ENCODE peak calls at places on chromosomes 11 and 22, in ten cellular contexts. One of them, this sample, is unnamed.

GRCh38 chr22:20918663-20919220 is 1.5 kb downstream of the CRKL start:
- DNase-seq in mucosa of descending colon: no peak
- DNase-seq in choroid plexus epithelial cell: no peak
- DNase-seq in HL-60: no peak
- DNase-seq in hepatocyte: peak; percentile 19
- DNase-seq in mucosa of gallbladder: no peak
- DNase-seq in AG08395: no peak
- DNase-seq in activated T-helper 1 cell treated with Interleukin-2 at 50 U/mL for 16 hours: no peak
- DNase-seq in Calu3: no peak
- DNase-seq in C1 segment of cervical spinal cord: no peak
- DNase-seq in this sample: no peak

GRCh38 chr22:19723165-19723989 is at the start of gene GP1BB:
- DNase-seq in mucosa of descending colon: no peak
- DNase-seq in choroid plexus epithelial cell: peak; percentile 18
- DNase-seq in HL-60: peak; percentile 54
- DNase-seq in hepatocyte: peak; percentile 72
- DNase-seq in mucosa of gallbladder: no peak
- DNase-seq in AG08395: no peak
- DNase-seq in activated T-helper 1 cell treated with Interleukin-2 at 50 U/mL for 16 hours: no peak
- DNase-seq in Calu3: peak; percentile 60
- DNase-seq in C1 segment of cervical spinal cord: no peak
- DNase-seq in this sample: no peak

GRCh38 chr11:2989551-2989950 is 2.6 kb downstream of the NAP1L4 start:
- DNase-seq in mucosa of descending colon: no peak
- DNase-seq in choroid plexus epithelial cell: no peak
- DNase-seq in HL-60: no peak
- DNase-seq in hepatocyte: no peak
- DNase-seq in mucosa of gallbladder: no peak
- DNase-seq in AG08395: no peak
- DNase-seq in activated T-helper 1 cell treated with Interleukin-2 at 50 U/mL for 16 hours: no peak
- DNase-seq in Calu3: no peak
- DNase-seq in C1 segment of cervical spinal cord: no peak
- DNase-seq in this sample: no peak

GRCh38 chr22:50104149-50104548 is 14.3 kb downstream of the MOV10L1 start:
- DNase-seq in mucosa of descending colon: no peak
- DNase-seq in choroid plexus epithelial cell: peak; percentile 46
- DNase-seq in HL-60: no peak
- DNase-seq in hepatocyte: no peak
- DNase-seq in mucosa of gallbladder: no peak
- DNase-seq in AG08395: no peak
- DNase-seq in activated T-helper 1 cell treated with Interleukin-2 at 50 U/mL for 16 hours: no peak
- DNase-seq in Calu3: no peak
- DNase-seq in C1 segment of cervical spinal cord: no peak
- DNase-seq in this sample: no peak

GRCh38 chr11:128624269-128625170 is 37.2 kb upstream of the ETS1 start:
- DNase-seq in mucosa of descending colon: peak; percentile 74
- DNase-seq in choroid plexus epithelial cell: no peak
- DNase-seq in HL-60: peak; percentile 72
- DNase-seq in hepatocyte: no peak
- DNase-seq in mucosa of gallbladder: no peak
- DNase-seq in AG08395: no peak
- DNase-seq in activated T-helper 1 cell treated with Interleukin-2 at 50 U/mL for 16 hours: peak; percentile 44
- DNase-seq in Calu3: no peak
- DNase-seq in C1 segment of cervical spinal cord: no peak
- DNase-seq in this sample: no peak

GRCh38 chr11:128497057-128497957 is 90.1 kb downstream of the ETS1 start:
- DNase-seq in mucosa of descending colon: no peak
- DNase-seq in choroid plexus epithelial cell: peak; percentile 98
- DNase-seq in HL-60: no peak
- DNase-seq in hepatocyte: peak; percentile 73
- DNase-seq in mucosa of gallbladder: no peak
- DNase-seq in AG08395: peak; percentile 82
- DNase-seq in activated T-helper 1 cell treated with Interleukin-2 at 50 U/mL for 16 hours: no peak
- DNase-seq in Calu3: peak; percentile 59
- DNase-seq in C1 segment of cervical spinal cord: no peak
- DNase-seq in this sample: peak; percentile 99

GRCh38 chr11:38693306-38693705 is 2095.3 kb upstream of the RAG2 start:
- DNase-seq in mucosa of descending colon: no peak
- DNase-seq in choroid plexus epithelial cell: no peak
- DNase-seq in HL-60: no peak
- DNase-seq in hepatocyte: no peak
- DNase-seq in mucosa of gallbladder: no peak
- DNase-seq in AG08395: no peak
- DNase-seq in activated T-helper 1 cell treated with Interleukin-2 at 50 U/mL for 16 hours: no peak
- DNase-seq in Calu3: no peak
- DNase-seq in C1 segment of cervical spinal cord: no peak
- DNase-seq in this sample: no peak

GRCh38 chr11:106956887-106957505 is 61.3 kb downstream of the GUCY1A2 start:
- DNase-seq in mucosa of descending colon: no peak
- DNase-seq in choroid plexus epithelial cell: no peak
- DNase-seq in HL-60: no peak
- DNase-seq in hepatocyte: no peak
- DNase-seq in mucosa of gallbladder: no peak
- DNase-seq in AG08395: no peak
- DNase-seq in activated T-helper 1 cell treated with Interleukin-2 at 50 U/mL for 16 hours: no peak
- DNase-seq in Calu3: no peak
- DNase-seq in C1 segment of cervical spinal cord: no peak
- DNase-seq in this sample: no peak

GRCh38 chr11:29333993-29334780 is 682.6 kb downstream of the KCNA4 start:
- DNase-seq in mucosa of descending colon: no peak
- DNase-seq in choroid plexus epithelial cell: peak; percentile 84
- DNase-seq in HL-60: no peak
- DNase-seq in hepatocyte: peak; percentile 55
- DNase-seq in mucosa of gallbladder: peak; percentile 15
- DNase-seq in AG08395: peak; percentile 61
- DNase-seq in activated T-helper 1 cell treated with Interleukin-2 at 50 U/mL for 16 hours: no peak
- DNase-seq in Calu3: peak; percentile 10
- DNase-seq in C1 segment of cervical spinal cord: no peak
- DNase-seq in this sample: peak; percentile 88

GRCh38 chr22:49368976-49369725 is 458.5 kb downstream of the BRD1 start:
- DNase-seq in mucosa of descending colon: no peak
- DNase-seq in choroid plexus epithelial cell: no peak
- DNase-seq in HL-60: no peak
- DNase-seq in hepatocyte: peak; percentile 5
- DNase-seq in mucosa of gallbladder: peak; percentile 8
- DNase-seq in AG08395: no peak
- DNase-seq in activated T-helper 1 cell treated with Interleukin-2 at 50 U/mL for 16 hours: no peak
- DNase-seq in Calu3: no peak
- DNase-seq in C1 segment of cervical spinal cord: no peak
- DNase-seq in this sample: no peak

GRCh38 chr11:66543263-66544107 is 2.4 kb downstream of the ZDHHC24 start:
- DNase-seq in mucosa of descending colon: peak; percentile 85
- DNase-seq in choroid plexus epithelial cell: peak; percentile 66
- DNase-seq in HL-60: peak; percentile 64
- DNase-seq in hepatocyte: peak; percentile 70
- DNase-seq in mucosa of gallbladder: peak; percentile 45
- DNase-seq in AG08395: peak; percentile 31
- DNase-seq in activated T-helper 1 cell treated with Interleukin-2 at 50 U/mL for 16 hours: peak; percentile 47
- DNase-seq in Calu3: no peak
- DNase-seq in C1 segment of cervical spinal cord: no peak
- DNase-seq in this sample: peak; percentile 57

GRCh38 chr11:75142714-75143419 is 8.0 kb upstream of the SLCO2B1 start:
- DNase-seq in mucosa of descending colon: peak; percentile 84
- DNase-seq in choroid plexus epithelial cell: peak; percentile 97
- DNase-seq in HL-60: peak; percentile 91
- DNase-seq in hepatocyte: peak; percentile 92
- DNase-seq in mucosa of gallbladder: peak; percentile 76
- DNase-seq in AG08395: peak; percentile 98
- DNase-seq in activated T-helper 1 cell treated with Interleukin-2 at 50 U/mL for 16 hours: peak; percentile 62
- DNase-seq in Calu3: peak; percentile 54
- DNase-seq in C1 segment of cervical spinal cord: no peak
- DNase-seq in this sample: peak; percentile 95

GRCh38 chr22:23537421-23537820 is 42.7 kb downstream of the IGLL1 start:
- DNase-seq in mucosa of descending colon: no peak
- DNase-seq in choroid plexus epithelial cell: peak; percentile 79
- DNase-seq in HL-60: no peak
- DNase-seq in hepatocyte: no peak
- DNase-seq in mucosa of gallbladder: no peak
- DNase-seq in AG08395: no peak
- DNase-seq in activated T-helper 1 cell treated with Interleukin-2 at 50 U/mL for 16 hours: no peak
- DNase-seq in Calu3: no peak
- DNase-seq in C1 segment of cervical spinal cord: no peak
- DNase-seq in this sample: no peak

GRCh38 chr11:6576471-6577373 is 26.7 kb downstream of the RRP8 start:
- DNase-seq in mucosa of descending colon: no peak
- DNase-seq in choroid plexus epithelial cell: peak; percentile 66
- DNase-seq in HL-60: peak; percentile 45
- DNase-seq in hepatocyte: peak; percentile 58
- DNase-seq in mucosa of gallbladder: no peak
- DNase-seq in AG08395: peak; percentile 81
- DNase-seq in activated T-helper 1 cell treated with Interleukin-2 at 50 U/mL for 16 hours: no peak
- DNase-seq in Calu3: no peak
- DNase-seq in C1 segment of cervical spinal cord: peak; percentile 20
- DNase-seq in this sample: peak; percentile 68

GRCh38 chr11:114896594-114896993 is 218.3 kb downstream of the NXPE2 start:
- DNase-seq in mucosa of descending colon: no peak
- DNase-seq in choroid plexus epithelial cell: no peak
- DNase-seq in HL-60: no peak
- DNase-seq in hepatocyte: no peak
- DNase-seq in mucosa of gallbladder: no peak
- DNase-seq in AG08395: no peak
- DNase-seq in activated T-helper 1 cell treated with Interleukin-2 at 50 U/mL for 16 hours: no peak
- DNase-seq in Calu3: no peak
- DNase-seq in C1 segment of cervical spinal cord: no peak
- DNase-seq in this sample: no peak

GRCh38 chr11:44865866-44866272 is 84.8 kb downstream of the TP53I11 start:
- DNase-seq in mucosa of descending colon: no peak
- DNase-seq in choroid plexus epithelial cell: no peak
- DNase-seq in HL-60: no peak
- DNase-seq in hepatocyte: no peak
- DNase-seq in mucosa of gallbladder: peak; percentile 81
- DNase-seq in AG08395: no peak
- DNase-seq in activated T-helper 1 cell treated with Interleukin-2 at 50 U/mL for 16 hours: no peak
- DNase-seq in Calu3: peak; percentile 36
- DNase-seq in C1 segment of cervical spinal cord: no peak
- DNase-seq in this sample: no peak

GRCh38 chr11:2444301-2445106 is at the start of the genes KCNQ1 and TRPM5:
- DNase-seq in mucosa of descending colon: peak; percentile 87
- DNase-seq in choroid plexus epithelial cell: no peak
- DNase-seq in HL-60: no peak
- DNase-seq in hepatocyte: peak; percentile 77
- DNase-seq in mucosa of gallbladder: peak; percentile 69
- DNase-seq in AG08395: no peak
- DNase-seq in activated T-helper 1 cell treated with Interleukin-2 at 50 U/mL for 16 hours: peak; percentile 62
- DNase-seq in Calu3: peak; percentile 89
- DNase-seq in C1 segment of cervical spinal cord: no peak
- DNase-seq in this sample: no peak

GRCh38 chr11:64726211-64726641 is 3.2 kb upstream of the NRXN2 start:
- DNase-seq in mucosa of descending colon: no peak
- DNase-seq in choroid plexus epithelial cell: no peak
- DNase-seq in HL-60: no peak
- DNase-seq in hepatocyte: no peak
- DNase-seq in mucosa of gallbladder: no peak
- DNase-seq in AG08395: no peak
- DNase-seq in activated T-helper 1 cell treated with Interleukin-2 at 50 U/mL for 16 hours: no peak
- DNase-seq in Calu3: no peak
- DNase-seq in C1 segment of cervical spinal cord: no peak
- DNase-seq in this sample: no peak

GRCh38 chr11:117313828-117314768 is 2.0 kb downstream of the BACE1 start:
- DNase-seq in mucosa of descending colon: no peak
- DNase-seq in choroid plexus epithelial cell: no peak
- DNase-seq in HL-60: no peak
- DNase-seq in hepatocyte: no peak
- DNase-seq in mucosa of gallbladder: no peak
- DNase-seq in AG08395: no peak
- DNase-seq in activated T-helper 1 cell treated with Interleukin-2 at 50 U/mL for 16 hours: no peak
- DNase-seq in Calu3: no peak
- DNase-seq in C1 segment of cervical spinal cord: no peak
- DNase-seq in this sample: no peak

GRCh38 chr11:57340228-57340627 is 2.1 kb downstream of the P2RX3 start:
- DNase-seq in mucosa of descending colon: peak; percentile 44
- DNase-seq in choroid plexus epithelial cell: peak; percentile 26
- DNase-seq in HL-60: no peak
- DNase-seq in hepatocyte: peak; percentile 58
- DNase-seq in mucosa of gallbladder: no peak
- DNase-seq in AG08395: no peak
- DNase-seq in activated T-helper 1 cell treated with Interleukin-2 at 50 U/mL for 16 hours: no peak
- DNase-seq in Calu3: no peak
- DNase-seq in C1 segment of cervical spinal cord: no peak
- DNase-seq in this sample: no peak

GRCh38 chr11:68999093-68999747 is 13.8 kb downstream of the MRGPRF start:
- DNase-seq in mucosa of descending colon: no peak
- DNase-seq in choroid plexus epithelial cell: no peak
- DNase-seq in HL-60: no peak
- DNase-seq in hepatocyte: no peak
- DNase-seq in mucosa of gallbladder: no peak
- DNase-seq in AG08395: no peak
- DNase-seq in activated T-helper 1 cell treated with Interleukin-2 at 50 U/mL for 16 hours: no peak
- DNase-seq in Calu3: no peak
- DNase-seq in C1 segment of cervical spinal cord: no peak
- DNase-seq in this sample: no peak

GRCh38 chr22:19117111-19117512 is 5.1 kb downstream of the DGCR2 start:
- DNase-seq in mucosa of descending colon: no peak
- DNase-seq in choroid plexus epithelial cell: no peak
- DNase-seq in HL-60: no peak
- DNase-seq in hepatocyte: peak; percentile 19
- DNase-seq in mucosa of gallbladder: no peak
- DNase-seq in AG08395: no peak
- DNase-seq in activated T-helper 1 cell treated with Interleukin-2 at 50 U/mL for 16 hours: no peak
- DNase-seq in Calu3: no peak
- DNase-seq in C1 segment of cervical spinal cord: no peak
- DNase-seq in this sample: no peak

GRCh38 chr11:46388619-46389449 is 2.7 kb downstream of the CHRM4 start:
- DNase-seq in mucosa of descending colon: no peak
- DNase-seq in choroid plexus epithelial cell: no peak
- DNase-seq in HL-60: no peak
- DNase-seq in hepatocyte: no peak
- DNase-seq in mucosa of gallbladder: no peak
- DNase-seq in AG08395: no peak
- DNase-seq in activated T-helper 1 cell treated with Interleukin-2 at 50 U/mL for 16 hours: no peak
- DNase-seq in Calu3: no peak
- DNase-seq in C1 segment of cervical spinal cord: no peak
- DNase-seq in this sample: no peak

GRCh38 chr11:42239102-42239501 is 779.6 kb upstream of the LRRC4C start:
- DNase-seq in mucosa of descending colon: no peak
- DNase-seq in choroid plexus epithelial cell: no peak
- DNase-seq in HL-60: no peak
- DNase-seq in hepatocyte: peak; percentile 54
- DNase-seq in mucosa of gallbladder: no peak
- DNase-seq in AG08395: peak; percentile 59
- DNase-seq in activated T-helper 1 cell treated with Interleukin-2 at 50 U/mL for 16 hours: no peak
- DNase-seq in Calu3: no peak
- DNase-seq in C1 segment of cervical spinal cord: no peak
- DNase-seq in this sample: no peak

GRCh38 chr11:122176651-122177050 is 60.6 kb upstream of the BLID start:
- DNase-seq in mucosa of descending colon: no peak
- DNase-seq in choroid plexus epithelial cell: no peak
- DNase-seq in HL-60: no peak
- DNase-seq in hepatocyte: no peak
- DNase-seq in mucosa of gallbladder: no peak
- DNase-seq in AG08395: no peak
- DNase-seq in activated T-helper 1 cell treated with Interleukin-2 at 50 U/mL for 16 hours: no peak
- DNase-seq in Calu3: no peak
- DNase-seq in C1 segment of cervical spinal cord: no peak
- DNase-seq in this sample: no peak

GRCh38 chr11:17406818-17407149 is 18.3 kb upstream of the KCNJ11 start:
- DNase-seq in mucosa of descending colon: no peak
- DNase-seq in choroid plexus epithelial cell: no peak
- DNase-seq in HL-60: no peak
- DNase-seq in hepatocyte: no peak
- DNase-seq in mucosa of gallbladder: no peak
- DNase-seq in AG08395: no peak
- DNase-seq in activated T-helper 1 cell treated with Interleukin-2 at 50 U/mL for 16 hours: no peak
- DNase-seq in Calu3: no peak
- DNase-seq in C1 segment of cervical spinal cord: no peak
- DNase-seq in this sample: no peak

GRCh38 chr22:36165161-36165560 is 4.6 kb upstream of the APOL3 start:
- DNase-seq in mucosa of descending colon: no peak
- DNase-seq in choroid plexus epithelial cell: no peak
- DNase-seq in HL-60: no peak
- DNase-seq in hepatocyte: no peak
- DNase-seq in mucosa of gallbladder: no peak
- DNase-seq in AG08395: no peak
- DNase-seq in activated T-helper 1 cell treated with Interleukin-2 at 50 U/mL for 16 hours: no peak
- DNase-seq in Calu3: no peak
- DNase-seq in C1 segment of cervical spinal cord: no peak
- DNase-seq in this sample: no peak

GRCh38 chr22:44395116-44396005 is 82.6 kb upstream of the SHISAL1 start:
- DNase-seq in mucosa of descending colon: peak; percentile 29
- DNase-seq in choroid plexus epithelial cell: no peak
- DNase-seq in HL-60: no peak
- DNase-seq in hepatocyte: no peak
- DNase-seq in mucosa of gallbladder: no peak
- DNase-seq in AG08395: no peak
- DNase-seq in activated T-helper 1 cell treated with Interleukin-2 at 50 U/mL for 16 hours: no peak
- DNase-seq in Calu3: no peak
- DNase-seq in C1 segment of cervical spinal cord: no peak
- DNase-seq in this sample: no peak